ENCODE peak calls at places on chromosomes 7 and 10, in six cellular contexts. G is GM20000; X is activated CD4-positive, alpha-beta T cell treated with anti-CD3 and anti-CD28 coated beads, Interleukin-2, amount 50 U/mL, for 48 hours; B is NB4; Y is EH; N is NCI-H1436 treated with DMSO at 0.1 percent for 48 hours. S is an unnamed sample.

GRCh38 chr7:70171369-70171768 is 573.1 kb downstream of the AUTS2 start:
- DNase-seq in X (no peak), B (no peak), N (no peak), Y (no peak), G (no peak), S (no peak)

GRCh38 chr7:50436133-50436802 is 13.9 kb downstream of the FIGNL1 start:
- DNase-seq in B (no peak), N (no peak), Y (peak; percentile 89), X (no peak), G (no peak), S (no peak)

GRCh38 chr7:129889133-129889854 is 63.5 kb downstream of the UBE2H start:
- DNase-seq in G (no peak), X (no peak), N (no peak), Y (no peak), B (no peak), S (no peak)

GRCh38 chr10:132276706-132277105 is 31.0 kb downstream of the STK32C start:
- DNase-seq in B (no peak), X (no peak), Y (no peak), N (no peak), G (no peak), S (no peak)

GRCh38 chr7:4274286-4274685 is 407.8 kb upstream of the FOXK1 start:
- DNase-seq in Y (no peak), G (no peak), B (no peak), N (no peak), X (no peak), S (no peak)

GRCh38 chr7:47186316-47186715 is 395.6 kb downstream of the TNS3 start:
- DNase-seq in G (peak; percentile 14), N (no peak), B (peak; percentile 91), X (no peak), Y (no peak), S (peak; percentile 84)

GRCh38 chr7:217781-218180 is 25.4 kb downstream of the FAM20C start:
- DNase-seq in G (no peak), X (no peak), Y (no peak), B (no peak), N (no peak), S (no peak)

GRCh38 chr10:12590682-12591642 is 241.6 kb downstream of the CAMK1D start:
- DNase-seq in B (no peak), G (no peak), X (no peak), N (peak; percentile 19), Y (no peak), S (no peak)

GRCh38 chr7:30682131-30683083 is at the start of gene CRHR2:
- DNase-seq in B (no peak), Y (no peak), N (no peak), X (peak; percentile 24), G (peak; percentile 64), S (no peak)

GRCh38 chr7:134891262-134892001 is 94.9 kb upstream of the AGBL3 start:
- DNase-seq in Y (peak; percentile 79), G (no peak), N (no peak), X (no peak), B (no peak), S (no peak)

GRCh38 chr7:1018334-1018695 is 26.0 kb upstream of the GPR146 start:
- DNase-seq in B (no peak), X (no peak), N (no peak), Y (no peak), G (no peak), S (no peak)

GRCh38 chr7:102028206-102028826 is 210.9 kb downstream of the CUX1 start:
- DNase-seq in N (no peak), G (no peak), X (no peak), B (peak; percentile 77), Y (no peak), S (no peak)

GRCh38 chr7:96910484-96910883 is 94.9 kb upstream of the DLX6 start:
- DNase-seq in X (no peak), Y (no peak), B (peak; percentile 14), G (no peak), N (no peak), S (no peak)

GRCh38 chr7:32145911-32146310 is 75.7 kb upstream of the PDE1C start:
- DNase-seq in G (no peak), X (no peak), N (no peak), B (no peak), Y (no peak), S (no peak)

GRCh38 chr7:137882806-137883205 is 36.0 kb upstream of the DGKI start:
- DNase-seq in Y (peak; percentile 65), X (no peak), G (no peak), N (no peak), B (no peak), S (no peak)

GRCh38 chr7:20596653-20597052 is 18.8 kb upstream of the ABCB5 start:
- DNase-seq in B (no peak), Y (peak; percentile 19), N (no peak), X (no peak), G (no peak), S (no peak)

GRCh38 chr10:112280205-112280921 is 2.8 kb upstream of the TECTB start:
- DNase-seq in Y (peak; percentile 33), N (no peak), X (no peak), G (no peak), B (no peak), S (no peak)

GRCh38 chr10:32323051-32323450 is 23.9 kb downstream of the EPC1 start:
- DNase-seq in X (no peak), B (no peak), G (no peak), N (no peak), Y (no peak), S (no peak)

GRCh38 chr7:51644216-51644615 is 327.6 kb upstream of the COBL start:
- DNase-seq in N (no peak), B (no peak), Y (no peak), G (no peak), X (no peak), S (no peak)

GRCh38 chr7:101232141-101232821 is 5.3 kb downstream of the CLDN15 start:
- DNase-seq in N (no peak), X (no peak), G (no peak), Y (peak; percentile 21), B (no peak), S (no peak)

GRCh38 chr10:62554632-62555199 is 180.5 kb downstream of the ZNF365 start:
- DNase-seq in X (no peak), Y (peak; percentile 75), B (peak; percentile 62), G (peak; percentile 49), N (no peak), S (peak; percentile 64)

GRCh38 chr10:5564537-5565204 is 39.9 kb downstream of the CALML3 start:
- DNase-seq in N (no peak), G (no peak), X (no peak), B (no peak), Y (peak; percentile 26), S (no peak)

GRCh38 chr10:13877154-13877909 is 290.6 kb downstream of the PRPF18 start:
- DNase-seq in N (no peak), X (no peak), G (no peak), Y (peak; percentile 90), B (no peak), S (no peak)

GRCh38 chr7:151101621-151102396 is 15.5 kb downstream of the AGAP3 start:
- DNase-seq in X (no peak), G (no peak), Y (no peak), N (no peak), B (no peak), S (no peak)

GRCh38 chr10:22415072-22415471 is 69.8 kb downstream of the SPAG6 start:
- DNase-seq in N (no peak), X (no peak), G (no peak), B (no peak), Y (no peak), S (no peak)

GRCh38 chr10:79413196-79413595 is 32.2 kb downstream of the ZCCHC24 start:
- DNase-seq in Y (peak; percentile 82), N (no peak), X (peak; percentile 26), B (peak; percentile 98), G (no peak), S (no peak)